ENCODE peak calls at places on chromosome 16, in five cellular contexts. One of them, this sample, is unnamed.

GRCh38 chr16:47777191-47777590 is 316.1 kb downstream of the PHKB start:
- DNase-seq in ovary: no peak
- DNase-seq in A549: no peak
- DNase-seq in body of pancreas: no peak
- DNase-seq in sigmoid colon: no peak
- DNase-seq in this sample: no peak

GRCh38 chr16:65120811-65121721 is 797 bp downstream of the CDH11 start:
- DNase-seq in ovary: peak; percentile 59
- DNase-seq in A549: peak; percentile 12
- DNase-seq in body of pancreas: no peak
- DNase-seq in sigmoid colon: peak; percentile 72
- DNase-seq in this sample: no peak

GRCh38 chr16:60110531-60110930 is 1376.4 kb upstream of the GOT2 start:
- DNase-seq in ovary: no peak
- DNase-seq in A549: no peak
- DNase-seq in body of pancreas: no peak
- DNase-seq in sigmoid colon: no peak
- DNase-seq in this sample: no peak

GRCh38 chr16:15653227-15653626 is 3.2 kb downstream of the NDE1 start:
- DNase-seq in ovary: no peak
- DNase-seq in A549: no peak
- DNase-seq in body of pancreas: no peak
- DNase-seq in sigmoid colon: peak; percentile 85
- DNase-seq in this sample: no peak

GRCh38 chr16:54291981-54292487 is 5.4 kb upstream of the IRX3 start:
- DNase-seq in ovary: no peak
- DNase-seq in A549: no peak
- DNase-seq in body of pancreas: no peak
- DNase-seq in sigmoid colon: no peak
- DNase-seq in this sample: no peak

GRCh38 chr16:57533618-57534336 is 2.6 kb downstream of the CCDC102A start:
- DNase-seq in ovary: peak; percentile 53
- DNase-seq in A549: no peak
- DNase-seq in body of pancreas: peak; percentile 41
- DNase-seq in sigmoid colon: peak; percentile 72
- DNase-seq in this sample: peak; percentile 61

GRCh38 chr16:50644730-50645129 is 36.4 kb downstream of the SNX20 start:
- DNase-seq in ovary: peak; percentile 41
- DNase-seq in A549: peak; percentile 25
- DNase-seq in body of pancreas: peak; percentile 54
- DNase-seq in sigmoid colon: no peak
- DNase-seq in this sample: peak; percentile 20

GRCh38 chr16:15460601-15461000 is 26.2 kb downstream of the BMERB1 start:
- DNase-seq in ovary: no peak
- DNase-seq in A549: no peak
- DNase-seq in body of pancreas: no peak
- DNase-seq in sigmoid colon: no peak
- DNase-seq in this sample: no peak

GRCh38 chr16:71781741-71782140 is 26.9 kb downstream of the AP1G1 start:
- DNase-seq in ovary: no peak
- DNase-seq in A549: no peak
- DNase-seq in body of pancreas: no peak
- DNase-seq in sigmoid colon: no peak
- DNase-seq in this sample: no peak

GRCh38 chr16:59593256-59593655 is 859.1 kb upstream of the GOT2 start:
- DNase-seq in ovary: no peak
- DNase-seq in A549: no peak
- DNase-seq in body of pancreas: no peak
- DNase-seq in sigmoid colon: no peak
- DNase-seq in this sample: no peak

GRCh38 chr16:11410382-11411058 is 65.3 kb downstream of the RMI2 start:
- DNase-seq in ovary: no peak
- DNase-seq in A549: no peak
- DNase-seq in body of pancreas: no peak
- DNase-seq in sigmoid colon: no peak
- DNase-seq in this sample: peak; percentile 41

GRCh38 chr16:16857603-16858283 is 478.8 kb downstream of the NPIPA7 start:
- DNase-seq in ovary: no peak
- DNase-seq in A549: peak; percentile 91
- DNase-seq in body of pancreas: no peak
- DNase-seq in sigmoid colon: no peak
- DNase-seq in this sample: no peak

GRCh38 chr16:53052519-53053501 is at the start of gene CHD9NB:
- DNase-seq in ovary: no peak
- DNase-seq in A549: peak; percentile 93
- DNase-seq in body of pancreas: no peak
- DNase-seq in sigmoid colon: peak; percentile 51
- DNase-seq in this sample: peak; percentile 12

GRCh38 chr16:19844945-19845641 is 39.6 kb downstream of the GPRC5B start:
- DNase-seq in ovary: no peak
- DNase-seq in A549: peak; percentile 43
- DNase-seq in body of pancreas: no peak
- DNase-seq in sigmoid colon: no peak
- DNase-seq in this sample: no peak

GRCh38 chr16:5466551-5466950 is 369.0 kb upstream of the EEF2KMT start:
- DNase-seq in ovary: no peak
- DNase-seq in A549: no peak
- DNase-seq in body of pancreas: no peak
- DNase-seq in sigmoid colon: no peak
- DNase-seq in this sample: no peak

GRCh38 chr16:65038125-65038524 is 83.7 kb downstream of the CDH11 start:
- DNase-seq in ovary: no peak
- DNase-seq in A549: no peak
- DNase-seq in body of pancreas: no peak
- DNase-seq in sigmoid colon: no peak
- DNase-seq in this sample: no peak

GRCh38 chr16:3095869-3096268 is 3.2 kb downstream of the ZSCAN10 start:
- DNase-seq in ovary: no peak
- DNase-seq in A549: peak; percentile 35
- DNase-seq in body of pancreas: peak; percentile 26
- DNase-seq in sigmoid colon: no peak
- DNase-seq in this sample: no peak

GRCh38 chr16:72922714-72923113 is 125.2 kb downstream of the ZFHX3 start:
- DNase-seq in ovary: no peak
- DNase-seq in A549: no peak
- DNase-seq in body of pancreas: no peak
- DNase-seq in sigmoid colon: peak; percentile 7
- DNase-seq in this sample: no peak

GRCh38 chr16:57084257-57084770 is 8.1 kb upstream of the CPNE2 start:
- DNase-seq in ovary: peak; percentile 74
- DNase-seq in A549: peak; percentile 81
- DNase-seq in body of pancreas: peak; percentile 68
- DNase-seq in sigmoid colon: peak; percentile 85
- DNase-seq in this sample: peak; percentile 63

GRCh38 chr16:17420821-17421220 is 49.9 kb downstream of the XYLT1 start:
- DNase-seq in ovary: no peak
- DNase-seq in A549: no peak
- DNase-seq in body of pancreas: no peak
- DNase-seq in sigmoid colon: no peak
- DNase-seq in this sample: no peak

GRCh38 chr16:12067714-12068401 is 91.3 kb downstream of the SNX29 start:
- DNase-seq in ovary: peak; percentile 76
- DNase-seq in A549: peak; percentile 81
- DNase-seq in body of pancreas: peak; percentile 74
- DNase-seq in sigmoid colon: no peak
- DNase-seq in this sample: peak; percentile 52

GRCh38 chr16:24800586-24800985 is 45.2 kb upstream of the SLC5A11 start:
- DNase-seq in ovary: no peak
- DNase-seq in A549: peak; percentile 75
- DNase-seq in body of pancreas: no peak
- DNase-seq in sigmoid colon: no peak
- DNase-seq in this sample: no peak

GRCh38 chr16:28983644-28984043 is 1.2 kb upstream of the LAT start:
- DNase-seq in ovary: no peak
- DNase-seq in A549: no peak
- DNase-seq in body of pancreas: no peak
- DNase-seq in sigmoid colon: no peak
- DNase-seq in this sample: no peak

GRCh38 chr16:12815361-12815760 is 11.7 kb upstream of the CPPED1 start:
- DNase-seq in ovary: no peak
- DNase-seq in A549: no peak
- DNase-seq in body of pancreas: no peak
- DNase-seq in sigmoid colon: no peak
- DNase-seq in this sample: no peak

GRCh38 chr16:87734644-87735043 is 31.1 kb downstream of the KLHDC4 start:
- DNase-seq in ovary: no peak
- DNase-seq in A549: no peak
- DNase-seq in body of pancreas: no peak
- DNase-seq in sigmoid colon: no peak
- DNase-seq in this sample: no peak
- TF ChIP-seq POLR2A in ovary: no peak
- TF ChIP-seq POLR2A in A549: no peak
- TF ChIP-seq POLR2A in body of pancreas: no peak
- TF ChIP-seq POLR2A in sigmoid colon: no peak
- TF ChIP-seq POLR2A in this sample: no peak

DNA sequence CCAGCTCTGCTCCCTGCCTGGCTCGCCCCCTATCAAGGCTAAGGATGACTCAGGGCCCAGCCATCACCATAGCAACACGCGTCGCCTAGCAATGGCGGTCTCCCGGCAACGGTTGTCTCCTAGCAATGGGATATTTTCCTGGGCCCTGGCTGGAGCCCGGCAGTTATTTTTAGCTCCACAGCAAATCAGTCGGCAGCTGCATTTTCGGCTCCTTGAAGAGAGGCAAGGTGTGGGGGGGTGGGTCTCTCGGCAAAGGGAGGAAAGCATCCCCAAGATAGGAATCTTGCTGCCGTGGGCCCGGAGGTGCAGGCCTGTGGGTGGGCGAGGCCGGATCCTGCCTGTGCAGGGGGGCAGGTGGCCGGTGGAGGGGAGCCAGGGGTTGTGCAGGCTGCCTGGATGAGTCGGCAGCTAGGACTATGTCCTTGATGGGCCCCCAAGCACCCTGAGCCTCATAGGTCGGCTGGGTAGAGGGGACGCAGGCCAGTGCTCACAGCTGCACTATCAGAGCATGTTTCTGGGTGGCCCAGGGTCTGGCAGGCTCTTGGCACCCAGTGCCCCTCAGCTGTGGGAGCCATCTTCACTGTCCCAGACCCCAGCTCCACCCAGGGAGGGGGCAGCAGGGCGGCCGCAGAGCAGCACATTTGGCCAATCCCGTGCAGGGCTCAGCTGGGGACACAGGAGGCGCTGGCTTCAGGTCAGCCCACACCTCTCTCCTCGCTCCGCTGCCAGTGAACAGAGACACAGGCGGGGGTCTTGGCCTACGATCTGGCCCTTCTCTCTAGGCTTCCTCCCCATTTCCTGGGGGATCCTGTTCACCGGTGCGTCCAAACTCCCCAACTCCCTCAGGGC is 4.3 kb upstream of the FBXL16 start:
- DNase-seq in ovary: no peak
- DNase-seq in A549: peak; percentile 83
- DNase-seq in body of pancreas: peak; percentile 56
- DNase-seq in sigmoid colon: no peak
- DNase-seq in this sample: no peak
- TF ChIP-seq CTCF in ovary: no peak
- TF ChIP-seq CTCF in A549: no peak
- TF ChIP-seq CTCF in body of pancreas: no peak
- TF ChIP-seq CTCF in sigmoid colon: no peak
- TF ChIP-seq CTCF in this sample: no peak

GRCh38 chr16:82862057-82862456 is 235.3 kb downstream of the CDH13 start:
- DNase-seq in ovary: no peak
- DNase-seq in A549: no peak
- DNase-seq in body of pancreas: no peak
- DNase-seq in sigmoid colon: no peak
- DNase-seq in this sample: no peak
- H3K4me3 ChIP-seq in ovary: no peak overlapping the region
- H3K4me3 ChIP-seq in A549: no peak overlapping the region
- H3K4me3 ChIP-seq in body of pancreas: no peak overlapping the region
- H3K4me3 ChIP-seq in sigmoid colon: no peak overlapping the region
- H3K4me3 ChIP-seq in this sample: no peak overlapping the region

DNA sequence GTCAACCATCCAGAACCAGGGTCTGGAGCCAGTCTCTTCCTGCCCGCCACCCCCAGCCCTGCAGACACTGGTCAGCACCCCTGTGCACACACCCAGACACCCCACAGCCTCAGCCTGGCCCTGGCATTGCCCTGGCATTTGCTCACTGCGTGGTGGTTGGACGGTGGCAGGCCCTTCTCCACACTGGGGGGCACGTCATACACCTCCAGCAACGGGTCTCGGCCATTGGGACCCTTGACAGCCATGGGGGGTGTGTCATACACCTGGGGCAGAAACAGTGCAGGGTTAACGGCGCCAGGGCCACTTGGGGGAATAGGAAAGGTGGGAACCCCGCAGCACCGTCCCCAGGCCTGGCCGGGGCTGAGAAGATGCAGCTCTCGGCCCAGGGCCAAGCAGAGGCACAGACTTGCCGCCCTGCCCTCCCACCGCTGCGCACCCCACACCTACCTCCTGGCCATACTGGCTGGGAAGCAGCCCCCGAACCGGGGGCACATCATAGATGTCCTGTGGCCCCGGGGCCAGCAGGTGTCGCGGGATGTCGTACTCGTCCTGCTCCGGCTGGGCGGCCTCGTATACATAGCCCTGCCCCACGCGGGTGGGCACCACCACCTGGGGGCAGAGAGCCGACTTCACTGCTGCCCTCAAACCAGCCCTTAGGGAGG is 14.6 kb downstream of the BCAR1 start:
- DNase-seq in ovary: peak; percentile 24
- DNase-seq in A549: no peak
- DNase-seq in body of pancreas: no peak
- DNase-seq in sigmoid colon: no peak
- DNase-seq in this sample: no peak
- TF ChIP-seq POLR2A in ovary: no peak
- TF ChIP-seq POLR2A in A549: no peak
- TF ChIP-seq POLR2A in body of pancreas: no peak
- TF ChIP-seq POLR2A in sigmoid colon: no peak
- TF ChIP-seq POLR2A in this sample: no peak

GRCh38 chr16:86812363-86812970 is 234.1 kb downstream of the FOXL1 start:
- DNase-seq in ovary: no peak
- DNase-seq in A549: no peak
- DNase-seq in body of pancreas: no peak
- DNase-seq in sigmoid colon: peak; percentile 3
- DNase-seq in this sample: no peak

GRCh38 chr16:86806838-86807351 is 228.5 kb downstream of the FOXL1 start:
- DNase-seq in ovary: no peak
- DNase-seq in A549: no peak
- DNase-seq in body of pancreas: no peak
- DNase-seq in sigmoid colon: peak; percentile 38
- DNase-seq in this sample: no peak

GRCh38 chr16:86808863-86809444 is 230.6 kb downstream of the FOXL1 start:
- DNase-seq in ovary: no peak
- DNase-seq in A549: no peak
- DNase-seq in body of pancreas: no peak
- DNase-seq in sigmoid colon: no peak
- DNase-seq in this sample: no peak

GRCh38 chr16:86810062-86810461 is 231.7 kb downstream of the FOXL1 start:
- DNase-seq in ovary: no peak
- DNase-seq in A549: no peak
- DNase-seq in body of pancreas: no peak
- DNase-seq in sigmoid colon: no peak
- DNase-seq in this sample: no peak

GRCh38 chr16:86809458-86809955 is 231.2 kb downstream of the FOXL1 start:
- DNase-seq in ovary: no peak
- DNase-seq in A549: peak; percentile 51
- DNase-seq in body of pancreas: no peak
- DNase-seq in sigmoid colon: no peak
- DNase-seq in this sample: no peak
- TF ChIP-seq CTCF in ovary: no peak
- TF ChIP-seq CTCF in A549: peak; percentile 19
- TF ChIP-seq CTCF in body of pancreas: no peak
- TF ChIP-seq CTCF in sigmoid colon: no peak
- TF ChIP-seq CTCF in this sample: no peak